ENCODE peak calls at places on chromosomes 5 and 9, in four cellular contexts. Y is H9, F is H1, V is mesendoderm. U is an unnamed sample.

GRCh38 chr5:15384581-15384980 is 115.4 kb upstream of the FBXL7 start:
- DNase-seq in F (no peak), Y (no peak), V (no peak), U (no peak)

GRCh38 chr9:124792976-124793594 is 16.2 kb downstream of the OLFML2A start:
- DNase-seq in V (no peak), F (no peak), Y (no peak), U (peak; percentile 49)

GRCh38 chr5:154850255-154851062 is at the start of gene FAXDC2:
- DNase-seq in V (peak; percentile 85), F (no peak), Y (peak; percentile 81), U (peak; percentile 88)

GRCh38 chr5:104062495-104063377 is 500.1 kb upstream of the NUDT12 start:
- DNase-seq in V (no peak), Y (peak; percentile 38), F (no peak), U (no peak)

GRCh38 chr9:89442501-89442978 is 55.4 kb downstream of the SEMA4D start:
- DNase-seq in F (no peak), V (no peak), Y (no peak), U (no peak)

GRCh38 chr5:151825445-151825844 is 53.7 kb downstream of the G3BP1 start:
- DNase-seq in F (peak; percentile 13), Y (peak; percentile 54), V (peak; percentile 82), U (peak; percentile 69)

GRCh38 chr5:108617467-108618435 is 129.9 kb upstream of the FER start:
- DNase-seq in Y (peak; percentile 51), V (peak; percentile 98), F (peak; percentile 17), U (no peak)

GRCh38 chr5:140114341-140115185 is 654 bp downstream of the PURA start:
- DNase-seq in V (peak; percentile 66), F (no peak), Y (peak; percentile 65), U (peak; percentile 55)

GRCh38 chr9:93453047-93453914 is at the start of gene FAM120AOS:
- DNase-seq in Y (peak; percentile 93), F (peak; percentile 75), V (peak; percentile 97), U (peak; percentile 95)

DNA sequence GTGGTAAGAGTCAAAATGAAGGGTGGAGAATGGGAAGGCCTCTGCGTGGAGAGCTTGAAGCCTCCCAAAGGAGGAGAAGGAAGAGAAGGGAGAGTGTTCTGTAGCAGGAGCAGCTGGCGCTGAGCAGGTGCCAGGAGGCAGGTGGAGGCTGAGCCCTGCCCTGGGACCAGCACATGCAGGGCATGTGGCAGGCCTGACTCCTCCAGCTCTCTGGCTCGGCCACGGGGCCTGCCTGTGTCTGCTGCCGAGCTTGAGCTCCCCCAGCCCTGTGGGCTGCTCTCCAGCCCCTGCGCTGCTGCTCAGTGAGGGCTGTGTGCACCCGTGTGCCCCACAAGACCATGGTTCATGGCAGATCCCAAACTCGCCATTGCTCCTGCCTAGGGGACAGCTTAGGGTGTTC is 6.7 kb downstream of the TSPAN17 start:
- DNase-seq in Y (no peak), V (no peak), F (no peak), U (no peak)
- H3K56ac ChIP-seq in Y (no peak overlapping the region), V (no peak overlapping the region), F (no peak overlapping the region), U (no peak overlapping the region)

GRCh38 chr5:4572713-4573112 is 567.4 kb upstream of the ADAMTS16 start:
- DNase-seq in V (no peak), F (no peak), Y (no peak), U (no peak)

GRCh38 chr5:4575608-4576007 is 564.5 kb upstream of the ADAMTS16 start:
- DNase-seq in V (no peak), F (no peak), Y (no peak), U (no peak)

GRCh38 chr5:4570047-4571015 is 569.8 kb upstream of the ADAMTS16 start:
- DNase-seq in V (peak; percentile 54), Y (no peak), F (no peak), U (no peak)

GRCh38 chr5:4571248-4571950 is 568.7 kb upstream of the ADAMTS16 start:
- DNase-seq in Y (peak; percentile 52), F (peak; percentile 19), V (peak; percentile 85), U (no peak)

GRCh38 chr5:4572297-4572696 is 567.8 kb upstream of the ADAMTS16 start:
- DNase-seq in Y (no peak), V (no peak), F (no peak), U (no peak)
- H3K56ac ChIP-seq in Y (no peak overlapping the region), V (no peak overlapping the region), F (no peak overlapping the region), U (no peak overlapping the region)

GRCh38 chr9:85738509-85738908 is 3.2 kb downstream of the AGTPBP1 start:
- DNase-seq in F (no peak), V (no peak), Y (no peak), U (no peak)
- H3K56ac ChIP-seq in F (no peak overlapping the region), V (no peak overlapping the region), Y (no peak overlapping the region), U (no peak overlapping the region)

GRCh38 chr5:136781464-136781863 is 416.1 kb upstream of the TRPC7 start:
- DNase-seq in F (no peak), V (no peak), Y (no peak), U (peak; percentile 55)

GRCh38 chr5:136780518-136780917 is 415.2 kb upstream of the TRPC7 start:
- DNase-seq in F (no peak), Y (no peak), V (peak; percentile 23), U (no peak)

GRCh38 chr5:136772541-136772940 is 407.2 kb upstream of the TRPC7 start:
- DNase-seq in Y (no peak), F (no peak), V (no peak), U (no peak)

DNA sequence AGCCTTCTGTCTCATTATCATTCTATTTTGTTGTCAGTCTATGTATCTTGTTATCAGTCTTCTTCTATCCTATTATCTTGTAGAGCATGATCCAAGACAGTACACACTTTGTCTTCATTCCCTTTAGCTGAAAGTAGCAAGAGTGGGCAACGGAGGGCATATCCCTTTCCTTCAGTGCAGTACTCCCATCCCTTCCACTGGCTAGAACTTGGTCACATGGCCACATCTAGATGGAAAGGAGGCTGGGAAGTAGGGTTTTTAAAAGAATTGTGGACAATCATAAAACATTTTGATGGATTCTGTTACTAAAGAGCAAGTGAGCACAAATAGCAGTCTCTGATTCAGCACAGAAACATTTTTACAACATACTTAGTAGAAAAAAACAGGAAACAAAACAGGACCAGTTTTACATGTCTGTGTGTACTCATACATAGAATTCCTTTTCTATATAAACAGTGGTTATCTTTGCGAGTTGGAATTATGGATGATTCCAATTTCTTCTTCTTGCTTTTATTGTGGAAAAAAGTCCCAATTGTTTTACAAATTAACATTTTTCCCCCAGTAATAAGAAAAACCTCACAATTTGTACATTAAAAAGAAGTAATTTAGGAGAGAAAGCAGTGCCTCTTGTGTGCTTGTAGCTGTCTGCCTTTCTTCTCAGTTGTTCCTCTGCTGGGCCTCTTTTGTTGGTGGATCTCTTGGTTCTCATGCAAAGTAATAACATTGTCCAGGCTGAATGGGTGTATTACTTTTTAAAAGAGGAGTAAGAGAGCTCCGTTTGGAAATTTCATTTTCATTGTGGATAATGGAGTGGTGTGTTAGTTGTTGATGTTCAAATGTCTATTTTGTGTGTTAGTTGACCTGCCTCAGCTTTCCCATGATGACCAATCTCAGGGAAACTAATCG is 410.9 kb upstream of the TRPC7 start:
- DNase-seq in V (no peak), Y (no peak), F (no peak), U (peak; percentile 44)
- H3K56ac ChIP-seq in V (no peak overlapping the region), Y (no peak overlapping the region), F (no peak overlapping the region), U (no peak overlapping the region)

DNA sequence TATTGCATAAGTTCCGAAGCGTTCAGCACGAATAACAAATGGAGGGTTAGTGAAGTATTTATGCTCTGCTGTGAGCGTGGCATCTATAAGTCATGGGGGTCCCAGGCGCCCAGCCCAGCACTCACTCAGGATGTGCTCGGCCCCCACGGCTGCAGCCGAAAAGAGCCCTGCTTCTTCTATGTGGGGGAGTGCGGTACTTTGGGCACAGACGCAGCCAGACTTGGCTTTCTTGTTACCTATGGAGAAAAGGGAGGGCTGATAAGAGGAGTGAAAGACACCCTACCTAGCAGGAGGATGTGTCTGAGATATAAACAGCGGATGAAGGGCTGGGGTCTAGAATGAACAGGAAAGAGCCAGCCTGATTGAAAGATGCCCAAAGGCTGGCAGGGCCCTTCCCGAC is 51.4 kb downstream of the MRPL36 start:
- DNase-seq in Y (peak; percentile 15), V (no peak), F (no peak), U (no peak)
- H3K56ac ChIP-seq in Y (no peak overlapping the region), V (no peak overlapping the region), F (no peak overlapping the region), U (no peak overlapping the region)

GRCh38 chr5:123537256-123537655 is 25.3 kb downstream of the CSNK1G3 start:
- DNase-seq in V (no peak), Y (no peak), F (no peak), U (no peak)

GRCh38 chr5:123535648-123536047 is 23.7 kb downstream of the CSNK1G3 start:
- DNase-seq in F (no peak), Y (no peak), V (no peak), U (no peak)

GRCh38 chr5:123537845-123538244 is 25.9 kb downstream of the CSNK1G3 start:
- DNase-seq in F (no peak), V (no peak), Y (no peak), U (no peak)

GRCh38 chr5:123540534-123540933 is 28.6 kb downstream of the CSNK1G3 start:
- DNase-seq in Y (no peak), F (no peak), V (no peak), U (no peak)

GRCh38 chr5:123538670-123539459 is 26.9 kb downstream of the CSNK1G3 start:
- DNase-seq in V (peak; percentile 89), Y (no peak), F (no peak), U (no peak)
- H3K56ac ChIP-seq in V (peak overlapping the region; percentile 39), Y (no peak overlapping the region), F (no peak overlapping the region), U (no peak overlapping the region)

DNA sequence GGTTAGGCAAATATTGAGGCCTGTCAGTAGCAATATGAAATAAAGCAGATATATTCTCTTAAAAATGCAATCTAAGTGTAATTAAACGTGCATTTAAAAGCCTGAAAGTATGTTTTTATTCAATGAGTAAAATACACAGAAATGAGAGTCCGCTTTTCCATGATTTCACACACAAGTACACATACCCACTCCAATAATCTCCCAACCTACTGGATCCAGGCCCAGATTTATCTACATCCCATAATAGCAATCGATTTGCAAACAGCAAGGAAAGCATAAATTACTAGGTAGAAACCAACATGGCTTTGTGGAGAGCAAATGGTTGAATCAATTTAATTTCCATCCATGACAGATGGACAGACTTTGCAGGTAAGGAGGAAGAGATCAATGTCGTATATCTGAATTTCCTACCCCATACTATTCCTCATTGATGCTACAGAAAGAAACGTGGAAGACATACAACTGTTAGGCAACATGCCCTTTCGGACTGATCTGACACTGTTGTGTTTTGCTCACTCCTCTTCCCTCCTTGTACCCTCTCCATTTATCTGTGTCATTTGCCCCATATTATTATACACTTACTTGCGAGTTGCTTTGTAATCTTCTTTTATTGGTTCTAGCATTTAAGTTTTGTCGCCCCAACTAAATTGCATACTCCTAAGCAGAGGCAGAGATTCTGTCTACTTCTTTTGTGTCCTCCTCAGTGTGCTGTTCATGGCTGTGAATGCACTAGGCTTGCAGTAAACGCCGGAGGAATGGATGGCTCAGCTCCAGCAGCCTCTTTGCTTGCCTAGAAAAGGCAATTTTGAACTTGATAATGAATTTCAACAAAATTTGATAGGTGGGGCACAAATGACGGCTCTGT is 133.6 kb downstream of the NFIB start:
- DNase-seq in Y (no peak), F (no peak), V (no peak), U (no peak)
- H3K56ac ChIP-seq in Y (no peak overlapping the region), F (no peak overlapping the region), V (no peak overlapping the region), U (no peak overlapping the region)

GRCh38 chr5:38832810-38833209 is 13.0 kb upstream of the OSMR start:
- DNase-seq in Y (no peak), V (no peak), F (no peak), U (no peak)
- H3K56ac ChIP-seq in Y (no peak overlapping the region), V (no peak overlapping the region), F (no peak overlapping the region), U (no peak overlapping the region)